ENCODE peak calls at places on chromosomes 7 and 10, in ten cellular contexts. T is heart right ventricle, H is transverse colon, B is brain microvascular endothelial cell, U is BE2C, V is IMR-90, S is fibroblast of lung, R is PC-3, X is ovary, Q is kidney epithelial cell. Z is an unnamed sample.

GRCh38 chr10:15725603-15726002 is 5.9 kb upstream of the ITGA8 start:
- DNase-seq in R (peak; percentile 48), S (peak; percentile 48), V (peak; percentile 67), U (peak; percentile 27), H (peak; percentile 12), T (no peak), Q (peak; percentile 19), X (no peak), B (peak; percentile 52), Z (no peak)

GRCh38 chr7:4040031-4040928 is 641.8 kb upstream of the FOXK1 start:
- DNase-seq in U (no peak), X (no peak), B (no peak), T (no peak), H (no peak), R (no peak), Q (no peak), S (no peak), V (no peak), Z (no peak)

GRCh38 chr7:55576753-55577152 is 4.5 kb upstream of the VOPP1 start:
- DNase-seq in S (no peak), V (no peak), H (no peak), B (no peak), X (no peak), R (no peak), T (no peak), U (no peak), Q (no peak), Z (no peak)

GRCh38 chr10:132572545-132572937 is 35.0 kb downstream of the INPP5A start:
- DNase-seq in T (no peak), S (peak; percentile 36), U (no peak), H (no peak), B (peak; percentile 29), Q (no peak), R (peak; percentile 37), X (no peak), V (peak; percentile 36), Z (no peak)

GRCh38 chr10:71319042-71319799 is at the start of gene SLC29A3:
- DNase-seq in H (peak; percentile 88), U (peak; percentile 87), Q (no peak), S (peak; percentile 80), T (peak; percentile 74), B (peak; percentile 65), X (peak; percentile 88), R (peak; percentile 79), V (peak; percentile 70), Z (peak; percentile 92)

GRCh38 chr7:74307738-74308505 is 18.7 kb downstream of the CLIP2 start:
- DNase-seq in U (peak; percentile 51), B (no peak), Q (no peak), V (no peak), R (peak; percentile 24), X (no peak), H (no peak), T (no peak), S (peak; percentile 12), Z (no peak)

GRCh38 chr10:10313099-10313875 is 704.4 kb upstream of the CELF2 start:
- DNase-seq in X (no peak), R (no peak), V (peak; percentile 28), B (peak; percentile 42), U (no peak), T (no peak), Q (no peak), H (no peak), S (peak; percentile 20), Z (no peak)

GRCh38 chr7:44145969-44146897 is 5.1 kb upstream of the MYL7 start:
- DNase-seq in B (peak; percentile 22), X (peak; percentile 87), Q (no peak), H (peak; percentile 90), V (peak; percentile 12), S (peak; percentile 45), U (peak; percentile 95), T (peak; percentile 79), R (no peak), Z (peak; percentile 40)

GRCh38 chr10:97574374-97575100 is 2.0 kb downstream of the ANKRD2 start:
- DNase-seq in R (peak; percentile 95), V (peak; percentile 42), X (peak; percentile 30), T (peak; percentile 81), H (peak; percentile 52), Q (peak; percentile 94), B (peak; percentile 22), S (peak; percentile 68), U (peak; percentile 56), Z (no peak)

GRCh38 chr7:69817096-69817495 is 218.8 kb downstream of the AUTS2 start:
- DNase-seq in U (no peak), Q (no peak), B (no peak), H (no peak), V (peak; percentile 3), S (peak; percentile 90), T (no peak), X (no peak), R (no peak), Z (no peak)

GRCh38 chr10:103763374-103764202 is 91.8 kb downstream of the SH3PXD2A start:
- DNase-seq in X (no peak), B (no peak), U (peak; percentile 26), T (no peak), H (no peak), S (no peak), R (no peak), Q (no peak), V (peak; percentile 46), Z (no peak)

GRCh38 chr7:106737202-106737562 is 76.2 kb upstream of the CCDC71L start:
- DNase-seq in B (peak; percentile 20), R (peak; percentile 53), V (peak; percentile 63), H (no peak), Q (no peak), S (peak; percentile 45), T (no peak), U (no peak), X (no peak), Z (peak; percentile 20)

GRCh38 chr10:114957673-114958072 is 19.7 kb downstream of the TRUB1 start:
- DNase-seq in V (peak; percentile 72), H (no peak), T (no peak), U (no peak), Q (no peak), S (no peak), X (no peak), B (no peak), R (peak; percentile 12), Z (no peak)

GRCh38 chr7:37037286-37037685 is 313.0 kb upstream of the AOAH start:
- DNase-seq in U (no peak), Q (no peak), X (no peak), V (no peak), S (no peak), R (no peak), B (no peak), T (no peak), H (no peak), Z (no peak)

GRCh38 chr10:80497187-80498038 is 40.3 kb upstream of the SH2D4B start:
- DNase-seq in U (no peak), Q (no peak), B (peak; percentile 46), H (peak; percentile 28), R (no peak), X (peak; percentile 59), S (peak; percentile 80), V (peak; percentile 72), T (peak; percentile 73), Z (no peak)

GRCh38 chr10:24357344-24358021 is 148.5 kb downstream of the KIAA1217 start:
- DNase-seq in X (no peak), H (no peak), S (peak; percentile 58), B (no peak), U (no peak), Q (no peak), V (no peak), T (no peak), R (no peak), Z (no peak)

GRCh38 chr10:68666280-68666760 is 54.7 kb upstream of the CCAR1 start:
- DNase-seq in Q (no peak), X (no peak), S (peak; percentile 94), T (no peak), U (no peak), R (peak; percentile 92), H (no peak), B (peak; percentile 76), V (peak; percentile 95), Z (no peak)

GRCh38 chr7:121505540-121506182 is 109.6 kb upstream of the FAM3C start:
- DNase-seq in S (no peak), V (no peak), T (no peak), B (no peak), X (no peak), Q (no peak), H (no peak), R (no peak), U (no peak), Z (no peak)

GRCh38 chr7:39948375-39948774 is 1.7 kb upstream of the CDK13 start:
- DNase-seq in R (no peak), X (peak; percentile 45), Q (no peak), S (peak; percentile 15), T (no peak), H (peak; percentile 16), B (no peak), U (no peak), V (no peak), Z (peak; percentile 12)
- H3K4me3 ChIP-seq in R (peak overlapping the region; percentile 92), X (peak overlapping the region; percentile 92), Q (peak overlapping the region; percentile 67), S (peak overlapping the region; percentile 83), T (peak overlapping the region; percentile 48), H (peak overlapping the region; percentile 88), B (peak overlapping the region; percentile 83), U (peak overlapping the region; percentile 69), V (peak overlapping the region; percentile 63), Z (peak overlapping the region; percentile 83)

GRCh38 chr10:6563075-6563474 is 17.0 kb downstream of the PRKCQ start:
- DNase-seq in R (no peak), H (no peak), S (no peak), Q (no peak), T (no peak), X (no peak), V (no peak), B (no peak), U (no peak), Z (no peak)
- H3K27me3 ChIP-seq in R (peaks cover 77% of the 10 kb centered on the region), H (no peaks in the 10 kb centered on the region), S (no peaks in the 10 kb centered on the region), Q (no peaks in the 10 kb centered on the region), T (peaks cover 6% of the 10 kb centered on the region), X (no peaks in the 10 kb centered on the region), V (no peaks in the 10 kb centered on the region), B (no peaks in the 10 kb centered on the region), U (peaks cover 18% of the 10 kb centered on the region), Z (no peaks in the 10 kb centered on the region)

GRCh38 chr10:100021322-100021721 is 11.6 kb upstream of the DNMBP start:
- DNase-seq in T (no peak), U (no peak), V (no peak), X (no peak), Q (no peak), R (no peak), B (no peak), H (no peak), S (no peak), Z (no peak)
- H3K36me3 ChIP-seq in T (no peaks in the 10 kb centered on the region), U (no peaks in the 10 kb centered on the region), V (no peaks in the 10 kb centered on the region), X (no peaks in the 10 kb centered on the region), Q (no peaks in the 10 kb centered on the region), R (no peaks in the 10 kb centered on the region), B (no peaks in the 10 kb centered on the region), H (no peaks in the 10 kb centered on the region), S (no peaks in the 10 kb centered on the region), Z (no peaks in the 10 kb centered on the region)

DNA sequence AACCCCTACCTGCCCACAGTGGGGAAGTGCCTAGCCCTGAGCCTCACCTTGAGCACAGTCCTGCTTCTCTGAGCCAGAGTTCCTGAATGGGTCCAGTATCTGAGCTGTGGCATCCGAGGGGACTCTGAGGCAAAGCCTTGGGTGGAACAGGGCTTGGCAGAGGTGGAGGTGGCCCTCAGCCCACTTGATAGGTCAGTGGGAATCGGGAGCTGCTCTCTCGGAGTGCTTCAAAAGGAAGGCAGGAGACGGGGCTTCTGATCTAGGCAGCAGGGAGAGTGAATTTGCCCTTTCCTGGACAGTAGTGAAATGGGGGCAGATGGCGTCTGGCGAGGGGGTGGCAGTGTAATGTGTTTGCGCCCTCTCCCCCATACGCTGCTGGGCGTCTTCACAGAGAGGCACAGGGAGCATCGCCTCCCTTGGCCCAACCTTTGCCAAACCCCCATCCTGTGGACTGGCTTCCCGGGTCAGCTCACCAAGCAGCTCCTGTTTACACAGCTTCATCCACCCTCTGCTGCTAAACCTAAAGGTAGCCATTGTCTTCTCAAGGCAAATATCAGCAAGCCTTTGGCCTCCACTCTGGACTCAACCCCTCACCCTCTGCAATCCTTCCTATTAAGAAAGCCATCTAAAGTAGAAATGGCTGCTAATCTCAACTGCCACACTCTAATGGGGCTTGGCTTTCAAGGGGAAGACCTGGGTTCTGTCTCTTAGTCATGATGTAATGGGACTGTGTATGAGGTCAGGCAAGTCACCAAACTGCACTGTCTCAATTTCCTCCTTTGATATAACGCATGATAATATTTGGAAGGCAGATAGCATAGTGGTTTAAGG is 21.1 kb upstream of the VDAC2 start:
- DNase-seq in U (no peak), V (no peak), B (no peak), S (no peak), R (no peak), X (no peak), T (no peak), H (no peak), Q (no peak), Z (no peak)
- H3K4me3 ChIP-seq in U (no peak overlapping the region), V (no peak overlapping the region), B (no peak overlapping the region), S (no peak overlapping the region), R (no peak overlapping the region), X (no peak overlapping the region), T (no peak overlapping the region), H (no peak overlapping the region), Q (no peak overlapping the region), Z (no peak overlapping the region)